ENCODE peak calls at places on chromosomes 5 and 9, in five cellular contexts. Y is neural crest cell, C is GM23248, U is AG10803, H is renal cortical epithelial cell. Q is an unnamed sample.

GRCh38 chr5:150108711-150109605 is 22.6 kb upstream of the CSF1R start:
- DNase-seq in C (no peak), H (no peak), U (no peak), Y (no peak), Q (no peak)

GRCh38 chr5:135813758-135814157 is 20.7 kb upstream of the SLC25A48 start:
- DNase-seq in C (no peak), H (no peak), U (no peak), Y (no peak), Q (no peak)

GRCh38 chr5:173663810-173664526 is 47.5 kb upstream of the BOD1 start:
- DNase-seq in U (no peak), C (peak), H (no peak), Y (peak), Q (no peak)

GRCh38 chr5:69378376-69378775 is 8.8 kb downstream of the RAD17 start:
- DNase-seq in C (no peak), U (no peak), H (no peak), Y (no peak), Q (no peak)

GRCh38 chr9:131732636-131733340 is 7.1 kb downstream of the RAPGEF1 start:
- DNase-seq in U (no peak), H (no peak), Y (no peak), C (no peak), Q (no peak)

GRCh38 chr5:180557201-180557809 is 34.0 kb downstream of the SCGB3A1 start:
- DNase-seq in U (peak), H (no peak), Y (no peak), C (peak), Q (no peak)

GRCh38 chr5:59779453-59779852 is 114.1 kb downstream of the PDE4D start:
- DNase-seq in C (no peak), U (no peak), Y (no peak), H (no peak), Q (no peak)

GRCh38 chr5:4984461-4984860 is 155.7 kb upstream of the ADAMTS16 start:
- DNase-seq in Y (no peak), U (no peak), C (no peak), H (no peak), Q (no peak)

GRCh38 chr9:16128003-16128402 is 575.2 kb downstream of the CCDC171 start:
- DNase-seq in Y (no peak), U (no peak), C (no peak), H (no peak), Q (no peak)

GRCh38 chr9:106179181-106179580 is 484.8 kb downstream of the TMEM38B start:
- DNase-seq in H (peak), Y (no peak), C (no peak), U (no peak), Q (no peak)

GRCh38 chr9:16179566-16179965 is 626.7 kb downstream of the CCDC171 start:
- DNase-seq in C (no peak), H (no peak), U (no peak), Y (no peak), Q (no peak)

GRCh38 chr5:110865400-110866094 is 126.7 kb downstream of the SLC25A46 start:
- DNase-seq in U (peak), H (peak), Y (peak), C (peak), Q (peak)

GRCh38 chr9:133234577-133235322 is 25.7 kb upstream of the OBP2B start:
- DNase-seq in H (no peak), C (no peak), U (no peak), Y (no peak), Q (no peak)

GRCh38 chr9:135246248-135247173 is 159.0 kb downstream of the OLFM1 start:
- DNase-seq in C (no peak), U (no peak), H (no peak), Y (no peak), Q (no peak)

GRCh38 chr5:84384604-84385575 is at the start of gene EDIL3:
- DNase-seq in H (no peak), C (peak), U (peak), Y (peak), Q (peak)

GRCh38 chr9:111003182-111003581 is 35.1 kb downstream of the LPAR1 start:
- DNase-seq in Y (no peak), H (no peak), U (no peak), C (no peak), Q (no peak)

GRCh38 chr9:114560956-114561355 is 26.6 kb upstream of the ATP6V1G1 start:
- DNase-seq in U (peak), C (no peak), H (peak), Y (no peak), Q (no peak)

GRCh38 chr9:129143461-129143927 is 32.3 kb downstream of the PTPA start:
- DNase-seq in C (peak), H (peak), Y (peak), U (peak), Q (no peak)

GRCh38 chr9:118595719-118596305 is 773.4 kb downstream of the BRINP1 start:
- DNase-seq in Y (peak), H (peak), U (peak), C (peak), Q (peak)

Q was measured in HAP-1.